ENCODE peak calls at places on chromosomes 12 and 14, in four cellular contexts. B is A549, P is GM12878, Y is K562. V is an unnamed sample.

GRCh38 chr12:34048714-34049113 is 26.4 kb downstream of the ALG10 start:
- DNase-seq in B (no peak), P (no peak), Y (no peak), V (no peak)

GRCh38 chr14:89013098-89013504 is 188.7 kb downstream of the TTC8 start:
- DNase-seq in B (peak; percentile 60), P (no peak), Y (peak; percentile 73), V (peak; percentile 11)

GRCh38 chr14:52131640-52132320 is 62.9 kb upstream of the NID2 start:
- DNase-seq in B (peak; percentile 82), P (peak; percentile 4), Y (peak; percentile 32), V (peak; percentile 96)

GRCh38 chr12:51351913-51352532 is 5.5 kb upstream of the CELA1 start:
- DNase-seq in B (peak; percentile 46), P (no peak), Y (peak; percentile 73), V (peak; percentile 66)

GRCh38 chr12:62732861-62733427 is 202.0 kb downstream of the PPM1H start:
- DNase-seq in B (peak; percentile 83), P (no peak), Y (no peak), V (peak; percentile 73)

GRCh38 chr12:54040148-54040494 is 7.3 kb downstream of the HOXC5 start:
- DNase-seq in B (peak; percentile 52), P (no peak), Y (peak; percentile 97), V (no peak)

GRCh38 chr12:46108721-46109120 is 118.3 kb upstream of the SCAF11 start:
- DNase-seq in B (no peak), P (peak; percentile 80), Y (no peak), V (no peak)

GRCh38 chr12:105741786-105742566 is 396.8 kb downstream of the NUAK1 start:
- DNase-seq in B (no peak), P (no peak), Y (no peak), V (peak; percentile 83)

GRCh38 chr12:51264297-51264696 is 5.9 kb downstream of the SMAGP start:
- DNase-seq in B (no peak), P (no peak), Y (no peak), V (no peak)

GRCh38 chr12:70854871-70855578 is 65.5 kb downstream of the PTPRR start:
- DNase-seq in B (no peak), P (no peak), Y (no peak), V (no peak)

GRCh38 chr12:104638760-104639319 is 182.1 kb downstream of the CHST11 start:
- DNase-seq in B (no peak), P (no peak), Y (no peak), V (no peak)

GRCh38 chr12:15732341-15733061 is 56.7 kb downstream of the EPS8 start:
- DNase-seq in B (no peak), P (peak; percentile 57), Y (no peak), V (no peak)

GRCh38 chr14:90674716-90675115 is 141.5 kb downstream of the TTC7B start:
- DNase-seq in B (no peak), P (no peak), Y (no peak), V (no peak)

GRCh38 chr14:89340200-89340667 is 76.8 kb downstream of the FOXN3 start:
- DNase-seq in B (no peak), P (no peak), Y (no peak), V (peak; percentile 75)

GRCh38 chr12:67623259-67623658 is 25.3 kb upstream of the DYRK2 start:
- DNase-seq in B (no peak), P (no peak), Y (no peak), V (no peak)

GRCh38 chr12:79375050-79375449 is 315.7 kb downstream of the PAWR start:
- DNase-seq in B (no peak), P (no peak), Y (no peak), V (no peak)

GRCh38 chr12:124809878-124810277 is 53.8 kb downstream of the SCARB1 start:
- DNase-seq in B (no peak), P (no peak), Y (no peak), V (peak; percentile 49)

GRCh38 chr12:123614531-123614930 is 12.6 kb downstream of the DDX55 start:
- DNase-seq in B (no peak), P (no peak), Y (no peak), V (peak; percentile 32)

GRCh38 chr12:78530065-78530765 is 334.4 kb upstream of the SYT1 start:
- DNase-seq in B (no peak), P (no peak), Y (no peak), V (peak; percentile 38)

GRCh38 chr14:77580964-77581505 is 35.4 kb downstream of the SPTLC2 start:
- DNase-seq in B (no peak), P (peak; percentile 66), Y (no peak), V (peak; percentile 89)

GRCh38 chr12:40058721-40059190 is 47.1 kb downstream of the SLC2A13 start:
- DNase-seq in B (no peak), P (no peak), Y (no peak), V (peak; percentile 5)

GRCh38 chr12:116241157-116241772 is 36.2 kb downstream of the MED13L start:
- DNase-seq in B (no peak), P (no peak), Y (no peak), V (no peak)

GRCh38 chr14:93712079-93712837 is 76.0 kb downstream of the PRIMA1 start:
- DNase-seq in B (no peak), P (no peak), Y (no peak), V (no peak)

GRCh38 chr14:58107947-58108552 is 44.0 kb downstream of the ARMH4 start:
- DNase-seq in B (peak; percentile 40), P (no peak), Y (peak; percentile 31), V (peak; percentile 79)

GRCh38 chr12:125861299-125862281 is 796.4 kb downstream of the AACS start:
- DNase-seq in B (no peak), P (no peak), Y (peak; percentile 41), V (no peak)

GRCh38 chr12:66590276-66590675 is 88.6 kb downstream of the GRIP1 start:
- DNase-seq in B (no peak), P (no peak), Y (no peak), V (no peak)

GRCh38 chr12:124082676-124083075 is 109.7 kb downstream of the ZNF664 start:
- DNase-seq in B (no peak), P (no peak), Y (no peak), V (no peak)

GRCh38 chr12:47816646-47817271 is 2.9 kb downstream of the HDAC7 start:
- DNase-seq in B (no peak), P (no peak), Y (no peak), V (no peak)

GRCh38 chr14:101836131-101836530 is 74.6 kb downstream of the PPP2R5C start:
- DNase-seq in B (no peak), P (no peak), Y (no peak), V (peak; percentile 43)

GRCh38 chr12:123427036-123427769 is 9.3 kb downstream of the RILPL2 start:
- DNase-seq in B (no peak), P (peak; percentile 97), Y (no peak), V (no peak)

GRCh38 chr12:46219892-46220655 is 48.8 kb downstream of the SLC38A1 start:
- DNase-seq in B (no peak), P (no peak), Y (peak; percentile 73), V (peak; percentile 86)

GRCh38 chr14:95522116-95522515 is 5.7 kb upstream of the SYNE3 start:
- DNase-seq in B (no peak), P (no peak), Y (no peak), V (no peak)

DNA sequence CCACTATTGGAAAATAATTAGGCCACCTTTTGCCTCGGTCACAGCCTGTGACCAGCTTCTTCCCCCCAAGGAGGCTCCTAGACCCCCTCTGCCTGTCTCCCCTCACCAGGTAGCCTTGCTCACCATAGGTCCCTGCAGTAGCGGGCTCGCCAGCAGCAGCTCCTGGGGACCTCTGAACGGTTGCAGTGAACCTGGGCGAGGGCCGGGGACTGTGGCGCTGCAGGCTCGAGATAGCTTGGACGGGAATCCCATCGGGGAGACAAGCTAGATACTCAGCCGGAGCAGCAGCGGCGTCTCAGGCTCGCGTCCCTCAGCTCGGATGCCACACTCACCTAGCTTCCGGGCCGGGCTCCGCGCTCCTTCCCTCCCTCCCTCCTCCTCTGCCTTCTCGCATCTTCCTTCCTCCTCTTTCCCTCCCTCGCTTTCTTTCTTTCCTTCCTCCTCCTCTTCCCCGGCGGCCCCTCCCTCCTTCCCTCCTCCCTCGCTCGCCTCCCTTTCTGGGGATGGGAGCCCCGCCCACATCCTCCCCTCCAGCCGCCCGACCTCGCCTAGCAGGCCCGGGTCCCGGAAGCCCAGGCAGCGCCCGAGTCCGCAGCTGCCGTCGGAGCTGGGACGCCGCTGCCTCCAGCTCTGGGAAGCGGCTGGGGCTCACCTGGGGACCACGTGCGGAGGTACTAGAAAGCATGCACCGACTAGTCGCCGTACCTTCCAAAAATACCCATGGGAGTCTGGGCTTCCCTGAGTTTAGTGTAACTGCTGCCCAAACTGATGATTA is at the start of gene BMP4:
- DNase-seq in B (no peak), P (no peak), Y (peak; percentile 42), V (peak; percentile 30)
- TF ChIP-seq ELK1 in B (no peak), P (no peak), Y (no peak), V (no peak)

GRCh38 chr14:34875031-34875922 is at the start of gene BAZ1A:
- DNase-seq in B (peak; percentile 95), P (peak; percentile 41), Y (peak; percentile 69), V (peak; percentile 91)
- TF ChIP-seq POLR2A in B (peak; percentile 89), P (peak; percentile 47), Y (peak; percentile 90), V (peak; percentile 91)

GRCh38 chr14:104277416-104278213 is 139.2 kb downstream of the KIF26A start:
- DNase-seq in B (no peak), P (no peak), Y (no peak), V (no peak)
- TF ChIP-seq ELK1 in B (no peak), P (no peak), Y (no peak), V (no peak)

DNA sequence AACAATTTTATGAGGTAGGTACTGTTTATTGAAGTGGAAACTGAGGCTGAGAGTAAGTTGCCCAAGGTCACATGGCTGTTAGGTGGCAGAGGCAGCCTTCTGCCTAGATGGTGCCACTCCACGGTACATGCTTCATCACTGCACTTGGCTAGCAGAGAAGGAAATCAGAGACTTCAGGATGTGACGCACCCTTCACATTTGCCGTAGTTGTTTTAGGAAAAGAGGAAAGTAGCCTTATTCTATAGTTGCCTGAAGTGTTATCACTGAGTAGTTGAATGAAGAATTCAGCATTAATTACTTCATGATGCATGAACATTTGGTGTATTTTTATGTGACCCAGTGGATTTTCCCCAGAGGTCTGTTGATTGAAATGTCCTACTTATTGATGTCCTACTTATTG is 55.7 kb downstream of the ERC1 start:
- DNase-seq in B (no peak), P (no peak), Y (no peak), V (no peak)
- TF ChIP-seq POLR2A in B (no peak), P (no peak), Y (no peak), V (no peak)

GRCh38 chr14:48382961-48383360 is 707.6 kb upstream of the MDGA2 start:
- DNase-seq in B (no peak), P (no peak), Y (no peak), V (no peak)
- TF ChIP-seq ELK1 in B (no peak), P (no peak), Y (no peak), V (no peak)

GRCh38 chr14:44625098-44625497 is 118.0 kb upstream of the FSCB start:
- DNase-seq in B (no peak), P (no peak), Y (no peak), V (no peak)
- TF ChIP-seq POLR2A in B (no peak), P (no peak), Y (no peak), V (no peak)

DNA sequence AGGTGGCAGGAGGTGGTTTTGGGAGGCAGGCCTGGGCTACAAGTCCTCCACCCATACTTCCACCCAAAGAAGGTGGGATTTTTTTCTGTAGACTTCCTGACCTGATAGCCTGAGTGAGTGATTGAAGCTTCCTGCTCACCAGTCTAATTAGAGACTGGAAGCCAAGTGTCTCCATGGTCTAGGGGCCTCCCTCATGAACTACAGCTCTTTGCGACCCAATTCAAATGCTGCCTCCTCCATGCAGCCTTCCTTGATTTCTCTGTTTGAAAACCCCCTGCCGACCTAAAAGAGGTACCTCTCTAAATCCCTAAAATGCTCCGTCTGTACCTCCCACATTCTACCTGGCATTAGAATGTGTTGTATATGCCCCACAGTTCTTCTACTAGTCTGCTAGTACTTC is 124.9 kb downstream of the PLXNC1 start:
- DNase-seq in B (no peak), P (no peak), Y (no peak), V (no peak)
- TF ChIP-seq ELK1 in B (no peak), P (no peak), Y (no peak), V (no peak)

GRCh38 chr12:131873293-131873692 is 21.1 kb upstream of the ULK1 start:
- DNase-seq in B (no peak), P (no peak), Y (no peak), V (no peak)
- TF ChIP-seq POLR2A in B (no peak), P (no peak), Y (no peak), V (no peak)